ENCODE peak calls at places on chromosomes 13 and 19, in four cellular contexts. M, Z, Q and A are unnamed samples.

GRCh38 chr19:47107201-47107952 is 6.2 kb downstream of the ZC3H4 start:
- DNase-seq in Q (no peak), M (no peak), Z (peak), A (peak)

GRCh38 chr13:86741762-86742285 is 929.3 kb upstream of the SLITRK5 start:
- DNase-seq in Q (no peak), Z (no peak), M (no peak), A (no peak)

GRCh38 chr13:85266331-85266730 is 532.9 kb downstream of the SLITRK6 start:
- DNase-seq in Z (no peak), M (no peak), Q (no peak), A (no peak)

GRCh38 chr19:49458567-49458903 is 5.5 kb downstream of the ALDH16A1 start:
- DNase-seq in Z (no peak), M (no peak), Q (no peak), A (no peak)

GRCh38 chr13:95678967-95679366 is 2.0 kb downstream of the DNAJC3 start:
- DNase-seq in M (no peak), Q (no peak), Z (no peak), A (no peak)

GRCh38 chr19:18467978-18468377 is 30.0 kb upstream of the ISYNA1 start:
- DNase-seq in M (no peak), Z (no peak), Q (no peak), A (no peak)

GRCh38 chr13:49356224-49356623 is 87.6 kb downstream of the CAB39L start:
- DNase-seq in M (no peak), Q (no peak), Z (no peak), A (no peak)

GRCh38 chr19:28546148-28546685 is 666.7 kb downstream of the UQCRFS1 start:
- DNase-seq in Q (no peak), Z (peak), M (no peak), A (no peak)

GRCh38 chr13:93249259-93249917 is 22.8 kb downstream of the GPC6 start:
- DNase-seq in Q (no peak), Z (peak), M (no peak), A (no peak)

GRCh38 chr13:59643906-59644626 is 519.7 kb downstream of the DIAPH3 start:
- DNase-seq in Z (no peak), Q (no peak), M (no peak), A (no peak)

GRCh38 chr19:1206733-1207301 is 1.2 kb downstream of the STK11 start:
- DNase-seq in Q (no peak), Z (peak), M (peak), A (peak)

GRCh38 chr19:38429811-38430156 is 3.7 kb upstream of the RYR1 start:
- DNase-seq in Z (no peak), Q (no peak), M (no peak), A (no peak)

GRCh38 chr13:44174769-44175425 is 198.7 kb upstream of the SERP2 start:
- DNase-seq in Z (peak), Q (no peak), M (no peak), A (peak)

GRCh38 chr19:52689804-52690394 is 44.9 kb downstream of the ZNF611 start:
- DNase-seq in M (no peak), Q (no peak), Z (peak), A (peak)

GRCh38 chr13:111399334-111399733 is 78.9 kb downstream of the TEX29 start:
- DNase-seq in Q (no peak), Z (no peak), M (no peak), A (no peak)

GRCh38 chr13:112657850-112658445 is 31.9 kb upstream of the ATP11A start:
- DNase-seq in Q (no peak), Z (no peak), M (no peak), A (no peak)

GRCh38 chr13:49366841-49367240 is 77.0 kb downstream of the CAB39L start:
- DNase-seq in Z (no peak), Q (no peak), M (no peak), A (no peak)

GRCh38 chr13:24680258-24680920 is at the start of gene ATP12A:
- DNase-seq in M (peak), Q (no peak), Z (no peak), A (no peak)

GRCh38 chr13:93963266-93964131 is 516.0 kb downstream of the DCT start:
- DNase-seq in Z (no peak), Q (no peak), M (no peak), A (no peak)

GRCh38 chr13:26656919-26657318 is 99.4 kb downstream of the WASF3 start:
- DNase-seq in Z (peak), M (no peak), Q (no peak), A (no peak)

GRCh38 chr19:46573679-46574522 is 27.2 kb upstream of the CALM3 start:
- DNase-seq in M (no peak), Q (no peak), Z (no peak), A (no peak)

GRCh38 chr13:24006520-24007248 is 109.4 kb upstream of the C1QTNF9B start:
- DNase-seq in Z (no peak), M (no peak), Q (no peak), A (no peak)

DNA sequence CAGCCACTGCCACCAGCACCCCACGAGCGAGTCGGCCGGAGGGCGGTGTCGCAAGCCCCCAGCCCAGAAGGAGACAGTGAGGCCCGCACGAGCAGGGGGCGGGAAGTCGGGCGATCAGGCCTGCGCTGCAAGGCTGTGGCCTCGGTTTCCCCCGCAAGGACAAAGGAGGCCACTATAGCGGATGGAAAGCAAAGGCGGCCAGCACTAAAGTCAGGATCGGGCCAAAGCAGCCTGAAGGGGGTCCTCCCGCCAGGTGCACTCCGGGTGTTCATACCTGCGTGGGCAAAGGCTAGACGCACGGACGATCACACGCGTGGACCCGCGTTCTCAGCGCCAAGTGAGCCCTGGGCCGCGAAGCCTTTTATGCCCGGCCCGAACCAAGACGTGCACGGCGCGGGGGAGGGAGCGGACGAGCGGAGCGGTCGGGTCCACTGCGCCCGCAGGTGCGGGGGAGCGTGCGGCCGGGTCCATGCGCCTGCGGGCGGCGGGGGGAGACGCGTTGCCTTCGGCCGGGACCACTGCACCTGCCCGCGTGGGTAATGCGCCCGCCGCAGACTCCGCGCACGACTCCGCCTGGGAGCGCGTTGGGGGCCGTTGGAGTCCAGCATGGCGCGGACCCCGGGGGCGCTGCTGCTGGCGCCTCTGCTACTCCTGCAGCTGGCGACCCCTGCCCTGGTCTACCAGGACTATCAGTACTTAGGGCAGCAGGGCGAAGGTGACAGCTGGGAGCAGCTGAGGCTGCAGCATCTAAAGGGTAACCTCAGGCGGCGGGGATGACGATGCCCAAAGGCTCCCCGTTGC is at the start of the genes PRDX2 and THSD8:
- DNase-seq in Z (peak), M (peak), Q (no peak), A (no peak)
- TF ChIP-seq SPI1 in Z (no peak), M (no peak), Q (no peak), A (no peak)

GRCh38 chr13:30319130-30319529 is 11.8 kb upstream of the KATNAL1 start:
- DNase-seq in Z (no peak), M (no peak), Q (no peak), A (no peak)
- TF ChIP-seq SPI1 in Z (no peak), M (no peak), Q (no peak), A (no peak)

GRCh38 chr19:7554565-7554964 is 19.0 kb downstream of the PNPLA6 start:
- DNase-seq in Q (no peak), M (no peak), Z (no peak), A (no peak)
- TF ChIP-seq SPI1 in Q (no peak), M (no peak), Z (no peak), A (no peak)

DNA sequence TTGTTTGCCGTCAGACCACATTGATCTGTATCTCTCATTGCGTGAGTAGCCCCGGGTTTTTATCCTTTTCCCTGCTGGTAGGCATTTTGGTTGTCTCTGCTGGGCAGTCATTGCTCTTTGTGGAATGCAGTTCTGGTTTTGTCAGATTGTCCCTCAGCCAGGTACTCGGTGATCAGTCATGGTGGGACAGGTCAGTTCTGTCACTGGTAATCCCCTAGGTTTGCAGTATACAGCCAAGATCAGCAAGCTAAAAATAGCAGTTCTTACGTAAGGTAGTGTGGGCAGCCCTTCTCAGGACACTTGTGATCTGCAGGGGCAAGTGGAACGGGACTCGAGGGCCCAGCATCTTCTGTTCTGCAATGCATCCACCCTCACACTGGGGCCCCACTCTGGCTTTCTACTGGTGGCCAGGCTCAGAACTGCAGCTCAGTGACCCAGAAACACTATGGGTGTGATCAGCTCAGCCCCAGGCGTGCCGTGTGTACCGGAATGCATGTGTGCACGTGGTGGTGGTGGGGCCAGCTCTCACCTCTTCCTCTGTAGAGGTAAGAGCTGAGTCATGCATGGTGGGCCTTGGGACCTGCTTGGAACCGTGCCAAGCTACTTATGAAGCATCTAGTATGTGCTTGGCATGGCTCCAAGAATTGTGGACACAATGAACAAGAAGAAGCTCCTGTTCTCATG is 6.3 kb downstream of the PLEKHF1 start:
- DNase-seq in Z (peak), M (peak), Q (peak), A (peak)
- TF ChIP-seq SPI1 in Z (no peak), M (peak), Q (peak), A (no peak)

DNA sequence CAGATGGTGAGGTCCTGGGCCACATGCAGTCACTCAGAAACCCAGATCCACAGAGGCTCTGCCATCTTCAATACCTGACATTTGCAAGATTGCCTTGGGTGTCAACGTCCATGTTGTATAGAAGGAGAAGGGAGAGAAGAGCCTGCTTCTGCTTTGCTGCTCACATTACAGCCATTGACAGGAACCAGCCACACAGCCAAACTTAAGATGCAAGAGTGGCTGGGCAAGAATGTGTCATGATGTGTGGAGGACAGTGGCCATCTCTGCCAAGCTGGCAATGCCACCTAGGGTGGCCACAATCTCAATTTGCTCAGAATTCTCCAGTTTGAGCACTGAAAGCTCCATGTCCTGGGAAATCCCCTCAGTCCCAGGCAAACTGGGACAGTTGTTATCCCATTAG is 25.9 kb upstream of the SERPINE3 start:
- DNase-seq in Z (no peak), M (no peak), Q (no peak), A (no peak)
- TF ChIP-seq SPI1 in Z (no peak), M (no peak), Q (no peak), A (no peak)

GRCh38 chr19:14102102-14102696 is 11.6 kb upstream of the SAMD1 start:
- DNase-seq in Z (no peak), Q (no peak), M (no peak), A (no peak)
- TF ChIP-seq SPI1 in Z (no peak), Q (no peak), M (no peak), A (no peak)

GRCh38 chr13:36163809-36164308 is 32.7 kb upstream of the DCLK1 start:
- DNase-seq in Q (no peak), Z (peak), M (no peak), A (no peak)
- TF ChIP-seq SPI1 in Q (no peak), Z (no peak), M (no peak), A (no peak)

GRCh38 chr13:98239156-98240076 is 62.3 kb upstream of the RNF113B start:
- DNase-seq in Z (no peak), Q (no peak), M (no peak), A (no peak)
- TF ChIP-seq SPI1 in Z (no peak), Q (no peak), M (no peak), A (no peak)